ENCODE peak calls at places on chromosome 10, in seven cellular contexts. One of them, this sample, is unnamed.

GRCh38 chr10:29343607-29344038 is 54.8 kb downstream of the LYZL1 start:
- DNase-seq in heart left ventricle: no peak
- DNase-seq in HFF-Myc: no peak
- DNase-seq in GM12865: peak
- DNase-seq in NB4: no peak
- DNase-seq in foreskin fibroblast: no peak
- DNase-seq in endothelial cell: no peak
- DNase-seq in this sample: no peak

GRCh38 chr10:6068422-6068821 is 6.3 kb upstream of the IL2RA start:
- DNase-seq in NB4: peak
- DNase-seq in heart left ventricle: no peak
- DNase-seq in HFF-Myc: no peak
- DNase-seq in endothelial cell: no peak
- DNase-seq in GM12865: peak
- DNase-seq in foreskin fibroblast: no peak
- DNase-seq in this sample: no peak

GRCh38 chr10:125144693-125145623 is 15.4 kb downstream of the CTBP2 start:
- DNase-seq in foreskin fibroblast: peak
- DNase-seq in heart left ventricle: peak
- DNase-seq in endothelial cell: peak
- DNase-seq in NB4: peak
- DNase-seq in HFF-Myc: no peak
- DNase-seq in GM12865: peak
- DNase-seq in this sample: no peak

GRCh38 chr10:3955954-3956617 is 171.1 kb upstream of the KLF6 start:
- DNase-seq in foreskin fibroblast: no peak
- DNase-seq in NB4: no peak
- DNase-seq in GM12865: no peak
- DNase-seq in HFF-Myc: no peak
- DNase-seq in heart left ventricle: no peak
- DNase-seq in endothelial cell: no peak
- DNase-seq in this sample: no peak

GRCh38 chr10:125041856-125042506 is 100.1 kb downstream of the ZRANB1 start:
- DNase-seq in foreskin fibroblast: no peak
- DNase-seq in HFF-Myc: no peak
- DNase-seq in heart left ventricle: no peak
- DNase-seq in endothelial cell: no peak
- DNase-seq in NB4: no peak
- DNase-seq in GM12865: no peak
- DNase-seq in this sample: no peak

GRCh38 chr10:30697806-30698205 is 68.3 kb upstream of the LYZL2 start:
- DNase-seq in HFF-Myc: no peak
- DNase-seq in endothelial cell: no peak
- DNase-seq in GM12865: no peak
- DNase-seq in foreskin fibroblast: no peak
- DNase-seq in NB4: no peak
- DNase-seq in heart left ventricle: no peak
- DNase-seq in this sample: no peak

GRCh38 chr10:33566001-33566400 is 231.5 kb upstream of the NRP1 start:
- DNase-seq in NB4: no peak
- DNase-seq in foreskin fibroblast: no peak
- DNase-seq in HFF-Myc: no peak
- DNase-seq in heart left ventricle: no peak
- DNase-seq in endothelial cell: no peak
- DNase-seq in GM12865: no peak
- DNase-seq in this sample: no peak

GRCh38 chr10:7102557-7103349 is 308.1 kb downstream of the SFMBT2 start:
- DNase-seq in NB4: no peak
- DNase-seq in HFF-Myc: no peak
- DNase-seq in endothelial cell: no peak
- DNase-seq in heart left ventricle: no peak
- DNase-seq in GM12865: peak
- DNase-seq in foreskin fibroblast: no peak
- DNase-seq in this sample: no peak

GRCh38 chr10:102344067-102344466 is 51.4 kb upstream of the NFKB2 start:
- DNase-seq in NB4: no peak
- DNase-seq in heart left ventricle: no peak
- DNase-seq in HFF-Myc: no peak
- DNase-seq in foreskin fibroblast: peak
- DNase-seq in GM12865: no peak
- DNase-seq in endothelial cell: no peak
- DNase-seq in this sample: no peak

GRCh38 chr10:104333728-104334373 is 4.4 kb downstream of the ITPRIP start:
- DNase-seq in GM12865: no peak
- DNase-seq in HFF-Myc: no peak
- DNase-seq in heart left ventricle: no peak
- DNase-seq in endothelial cell: no peak
- DNase-seq in NB4: no peak
- DNase-seq in foreskin fibroblast: no peak
- DNase-seq in this sample: peak

GRCh38 chr10:4130685-4131084 is 345.7 kb upstream of the KLF6 start:
- DNase-seq in HFF-Myc: no peak
- DNase-seq in endothelial cell: no peak
- DNase-seq in heart left ventricle: no peak
- DNase-seq in NB4: peak
- DNase-seq in foreskin fibroblast: no peak
- DNase-seq in GM12865: no peak
- DNase-seq in this sample: no peak

GRCh38 chr10:124602646-124603365 is 141.2 kb downstream of the LHPP start:
- DNase-seq in heart left ventricle: peak
- DNase-seq in foreskin fibroblast: no peak
- DNase-seq in NB4: no peak
- DNase-seq in endothelial cell: no peak
- DNase-seq in HFF-Myc: no peak
- DNase-seq in GM12865: no peak
- DNase-seq in this sample: no peak

GRCh38 chr10:102230264-102230860 is 4.3 kb downstream of the ELOVL3 start:
- DNase-seq in GM12865: peak
- DNase-seq in NB4: peak
- DNase-seq in endothelial cell: peak
- DNase-seq in foreskin fibroblast: peak
- DNase-seq in HFF-Myc: peak
- DNase-seq in heart left ventricle: peak
- DNase-seq in this sample: peak

GRCh38 chr10:26627320-26627719 is 70.2 kb upstream of the PDSS1 start:
- DNase-seq in NB4: no peak
- DNase-seq in GM12865: no peak
- DNase-seq in heart left ventricle: no peak
- DNase-seq in endothelial cell: no peak
- DNase-seq in HFF-Myc: no peak
- DNase-seq in foreskin fibroblast: no peak
- DNase-seq in this sample: no peak

GRCh38 chr10:19638173-19638872 is 177.9 kb upstream of the PLXDC2 start:
- DNase-seq in NB4: peak
- DNase-seq in foreskin fibroblast: peak
- DNase-seq in HFF-Myc: peak
- DNase-seq in GM12865: no peak
- DNase-seq in endothelial cell: no peak
- DNase-seq in heart left ventricle: no peak
- DNase-seq in this sample: no peak

GRCh38 chr10:58515296-58515956 is 2.8 kb downstream of the BICC1 start:
- DNase-seq in heart left ventricle: no peak
- DNase-seq in HFF-Myc: no peak
- DNase-seq in foreskin fibroblast: no peak
- DNase-seq in endothelial cell: no peak
- DNase-seq in NB4: no peak
- DNase-seq in GM12865: no peak
- DNase-seq in this sample: no peak

GRCh38 chr10:130022071-130022470 is 58.0 kb upstream of the EBF3 start:
- DNase-seq in endothelial cell: no peak
- DNase-seq in GM12865: no peak
- DNase-seq in NB4: peak
- DNase-seq in heart left ventricle: no peak
- DNase-seq in HFF-Myc: no peak
- DNase-seq in foreskin fibroblast: no peak
- DNase-seq in this sample: peak

GRCh38 chr10:6216916-6217315 is 14.2 kb downstream of the PFKFB3 start:
- DNase-seq in HFF-Myc: no peak
- DNase-seq in GM12865: no peak
- DNase-seq in heart left ventricle: no peak
- DNase-seq in NB4: no peak
- DNase-seq in foreskin fibroblast: no peak
- DNase-seq in endothelial cell: no peak
- DNase-seq in this sample: no peak

GRCh38 chr10:109374215-109374614 is 549.1 kb downstream of the XPNPEP1 start:
- DNase-seq in NB4: no peak
- DNase-seq in endothelial cell: no peak
- DNase-seq in HFF-Myc: no peak
- DNase-seq in heart left ventricle: no peak
- DNase-seq in foreskin fibroblast: peak
- DNase-seq in GM12865: no peak
- DNase-seq in this sample: no peak

GRCh38 chr10:29648983-29649268 is 14.2 kb upstream of the SVIL start:
- DNase-seq in GM12865: no peak
- DNase-seq in heart left ventricle: no peak
- DNase-seq in endothelial cell: no peak
- DNase-seq in foreskin fibroblast: peak
- DNase-seq in HFF-Myc: no peak
- DNase-seq in NB4: no peak
- DNase-seq in this sample: no peak

GRCh38 chr10:91653214-91653875 is 20.5 kb upstream of the PPP1R3C start:
- DNase-seq in NB4: no peak
- DNase-seq in endothelial cell: no peak
- DNase-seq in HFF-Myc: no peak
- DNase-seq in heart left ventricle: no peak
- DNase-seq in foreskin fibroblast: no peak
- DNase-seq in GM12865: no peak
- DNase-seq in this sample: no peak

GRCh38 chr10:82811621-82812020 is 936.6 kb downstream of the NRG3 start:
- DNase-seq in endothelial cell: peak
- DNase-seq in HFF-Myc: no peak
- DNase-seq in NB4: peak
- DNase-seq in GM12865: peak
- DNase-seq in heart left ventricle: no peak
- DNase-seq in foreskin fibroblast: no peak
- DNase-seq in this sample: no peak

GRCh38 chr10:71621783-71622526 is 97.6 kb downstream of the C10orf105 start:
- DNase-seq in GM12865: no peak
- DNase-seq in foreskin fibroblast: peak
- DNase-seq in endothelial cell: no peak
- DNase-seq in HFF-Myc: no peak
- DNase-seq in heart left ventricle: peak
- DNase-seq in NB4: no peak
- DNase-seq in this sample: no peak
- TF ChIP-seq CTCF in GM12865: no peak
- TF ChIP-seq CTCF in foreskin fibroblast: no peak
- TF ChIP-seq CTCF in endothelial cell: no peak
- TF ChIP-seq CTCF in HFF-Myc: no peak
- TF ChIP-seq CTCF in heart left ventricle: no peak
- TF ChIP-seq CTCF in NB4: no peak
- TF ChIP-seq CTCF in this sample: no peak

DNA sequence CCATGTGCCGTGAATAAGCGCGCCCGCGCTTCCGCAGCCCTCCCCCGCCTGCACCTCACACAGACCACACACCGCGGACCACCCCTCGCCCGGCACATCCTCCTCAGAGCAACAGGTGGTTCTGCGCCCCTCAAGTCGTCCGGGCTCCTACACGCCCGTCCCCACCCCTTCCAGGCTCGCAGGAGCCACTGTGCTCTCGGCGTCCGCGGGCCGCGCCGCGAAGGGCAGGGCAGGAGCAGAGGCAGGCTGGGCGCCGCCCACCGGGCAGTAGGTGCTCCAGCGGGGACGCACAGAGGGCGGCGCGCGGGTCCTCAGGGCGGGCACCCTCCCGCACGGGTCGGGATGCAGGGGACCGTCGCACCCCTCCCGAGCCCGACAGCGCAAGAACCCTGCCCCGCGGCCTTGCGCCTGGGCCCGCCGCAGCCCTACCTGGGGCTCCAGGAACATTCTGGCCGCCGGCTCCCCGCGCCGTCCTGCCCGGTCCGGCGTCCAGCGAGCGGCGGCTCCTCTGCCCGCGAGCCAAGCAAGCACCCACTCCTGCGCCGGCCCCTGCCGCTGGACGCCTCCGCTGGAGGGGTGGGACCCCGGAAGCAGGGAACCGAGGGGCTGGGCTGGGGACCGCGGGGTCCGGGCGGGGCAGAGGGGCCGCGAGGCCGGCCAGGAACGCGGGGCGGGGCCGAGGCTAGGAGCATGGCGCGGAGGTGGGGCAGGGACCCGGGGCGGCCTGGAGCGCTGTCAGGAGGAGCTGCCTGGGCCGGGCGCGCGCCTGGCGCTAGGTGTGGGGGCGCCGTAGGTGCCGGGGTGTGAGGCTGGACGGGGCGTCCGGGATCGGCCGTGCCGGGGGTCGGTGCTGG is 37.4 kb downstream of the RASGEF1A start:
- DNase-seq in endothelial cell: peak
- DNase-seq in HFF-Myc: no peak
- DNase-seq in foreskin fibroblast: no peak
- DNase-seq in heart left ventricle: peak
- DNase-seq in NB4: no peak
- DNase-seq in GM12865: no peak
- DNase-seq in this sample: peak
- TF ChIP-seq CTCF in endothelial cell: no peak
- TF ChIP-seq CTCF in HFF-Myc: no peak
- TF ChIP-seq CTCF in foreskin fibroblast: no peak
- TF ChIP-seq CTCF in heart left ventricle: no peak
- TF ChIP-seq CTCF in NB4: no peak
- TF ChIP-seq CTCF in GM12865: no peak
- TF ChIP-seq CTCF in this sample: no peak

GRCh38 chr10:131943021-131943814 is 38.5 kb downstream of the BNIP3 start:
- DNase-seq in NB4: peak
- DNase-seq in heart left ventricle: peak
- DNase-seq in endothelial cell: peak
- DNase-seq in HFF-Myc: no peak
- DNase-seq in GM12865: no peak
- DNase-seq in foreskin fibroblast: no peak
- DNase-seq in this sample: no peak
- TF ChIP-seq CTCF in NB4: peak
- TF ChIP-seq CTCF in heart left ventricle: peak
- TF ChIP-seq CTCF in endothelial cell: peak
- TF ChIP-seq CTCF in HFF-Myc: peak
- TF ChIP-seq CTCF in GM12865: no peak
- TF ChIP-seq CTCF in foreskin fibroblast: peak
- TF ChIP-seq CTCF in this sample: no peak

GRCh38 chr10:44466236-44466635 is 81.3 kb upstream of the CXCL12 start:
- DNase-seq in HFF-Myc: no peak
- DNase-seq in heart left ventricle: no peak
- DNase-seq in endothelial cell: no peak
- DNase-seq in GM12865: no peak
- DNase-seq in foreskin fibroblast: peak
- DNase-seq in NB4: no peak
- DNase-seq in this sample: no peak

GRCh38 chr10:44462338-44462914 is 77.5 kb upstream of the CXCL12 start:
- DNase-seq in GM12865: no peak
- DNase-seq in heart left ventricle: no peak
- DNase-seq in HFF-Myc: no peak
- DNase-seq in foreskin fibroblast: no peak
- DNase-seq in endothelial cell: no peak
- DNase-seq in NB4: no peak
- DNase-seq in this sample: no peak

GRCh38 chr10:44465430-44466115 is 80.7 kb upstream of the CXCL12 start:
- DNase-seq in HFF-Myc: no peak
- DNase-seq in GM12865: no peak
- DNase-seq in foreskin fibroblast: no peak
- DNase-seq in heart left ventricle: no peak
- DNase-seq in endothelial cell: no peak
- DNase-seq in NB4: no peak
- DNase-seq in this sample: no peak

GRCh38 chr10:44463511-44464121 is 78.7 kb upstream of the CXCL12 start:
- DNase-seq in HFF-Myc: no peak
- DNase-seq in foreskin fibroblast: peak
- DNase-seq in endothelial cell: no peak
- DNase-seq in heart left ventricle: no peak
- DNase-seq in NB4: no peak
- DNase-seq in GM12865: no peak
- DNase-seq in this sample: no peak

GRCh38 chr10:44464503-44464902 is 79.6 kb upstream of the CXCL12 start:
- DNase-seq in endothelial cell: no peak
- DNase-seq in heart left ventricle: no peak
- DNase-seq in NB4: no peak
- DNase-seq in foreskin fibroblast: no peak
- DNase-seq in HFF-Myc: no peak
- DNase-seq in GM12865: no peak
- DNase-seq in this sample: no peak
- TF ChIP-seq CTCF in endothelial cell: peak
- TF ChIP-seq CTCF in heart left ventricle: no peak
- TF ChIP-seq CTCF in NB4: no peak
- TF ChIP-seq CTCF in foreskin fibroblast: no peak
- TF ChIP-seq CTCF in HFF-Myc: peak
- TF ChIP-seq CTCF in GM12865: no peak
- TF ChIP-seq CTCF in this sample: no peak

This sample was measured in coronary artery.